ENCODE peak calls at places on chromosome 1, in six cellular contexts. K is NCI-H1436, B is RPMI8226, J is endothelial cell of umbilical vein, Q is ACHN, H is fibroblast of the aortic adventitia. R is an unnamed sample.

GRCh38 chr1:111747282-111747734 is 8.1 kb upstream of the INKA2 start:
- DNase-seq in K (peak; percentile 52), B (peak; percentile 80), J (peak; percentile 71), Q (peak; percentile 72), H (peak; percentile 79), R (no peak)

GRCh38 chr1:18394563-18395156 is 86.1 kb upstream of the KLHDC7A start:
- DNase-seq in K (no peak), B (no peak), J (no peak), Q (no peak), H (no peak), R (no peak)

GRCh38 chr1:20947409-20947808 is 160.3 kb upstream of the HP1BP3 start:
- DNase-seq in K (no peak), B (no peak), J (no peak), Q (no peak), H (no peak), R (no peak)

GRCh38 chr1:152160553-152160952 is 1.5 kb upstream of the RPTN start:
- DNase-seq in K (no peak), B (no peak), J (no peak), Q (no peak), H (no peak), R (no peak)

GRCh38 chr1:46285730-46286477 is 17.5 kb downstream of the LRRC41 start:
- DNase-seq in K (no peak), B (no peak), J (no peak), Q (no peak), H (no peak), R (no peak)

GRCh38 chr1:229597877-229598276 is 28.0 kb downstream of the TAF5L start:
- DNase-seq in K (no peak), B (no peak), J (no peak), Q (no peak), H (peak; percentile 23), R (no peak)

GRCh38 chr1:2208309-2209239 is 14.0 kb upstream of the FAAP20 start:
- DNase-seq in K (no peak), B (no peak), J (peak; percentile 76), Q (peak; percentile 87), H (peak; percentile 95), R (peak; percentile 95)

GRCh38 chr1:40593449-40594186 is 62.2 kb downstream of the ZNF684 start:
- DNase-seq in K (no peak), B (peak; percentile 40), J (no peak), Q (no peak), H (no peak), R (no peak)

GRCh38 chr1:181089017-181089776 is 697 bp downstream of the IER5 start:
- DNase-seq in K (no peak), B (peak; percentile 50), J (no peak), Q (no peak), H (no peak), R (peak; percentile 84)

GRCh38 chr1:108708726-108709660 is 3.7 kb upstream of the FNDC7 start:
- DNase-seq in K (no peak), B (peak; percentile 11), J (no peak), Q (peak; percentile 23), H (peak; percentile 70), R (no peak)

GRCh38 chr1:216851073-216851472 is 127.8 kb upstream of the ESRRG start:
- DNase-seq in K (no peak), B (no peak), J (no peak), Q (no peak), H (no peak), R (no peak)

R was measured in kidney.